ENCODE peak calls at places on chromosomes 12 and 14, in six cellular contexts. B is choroid plexus epithelial cell, V is COLO829, G is fibroblast of mammary gland, N is nucleus accumbens, I is right lobe of liver. O is an unnamed sample.

GRCh38 chr12:64385019-64385418 is 5.5 kb downstream of the C12orf56 start:
- DNase-seq in N (no peak), I (no peak), V (no peak), B (no peak), G (no peak), O (no peak)

GRCh38 chr14:68924392-68925158 is 54.5 kb downstream of the ACTN1 start:
- DNase-seq in N (no peak), G (no peak), B (no peak), V (no peak), I (peak; percentile 82), O (no peak)

GRCh38 chr12:52360106-52360662 is 7.1 kb downstream of the KRT85 start:
- DNase-seq in I (no peak), B (no peak), G (no peak), V (no peak), N (no peak), O (no peak)

GRCh38 chr12:131699434-131699833 is 11.5 kb upstream of the SFSWAP start:
- DNase-seq in G (peak; percentile 37), B (peak; percentile 3), V (no peak), N (no peak), I (no peak), O (no peak)

GRCh38 chr12:6766651-6767300 is 613 bp downstream of the PTMS start:
- DNase-seq in G (peak; percentile 60), B (peak; percentile 68), I (peak; percentile 85), N (peak; percentile 40), V (no peak), O (peak; percentile 94)

GRCh38 chr12:62848418-62848817 is 86.5 kb downstream of the PPM1H start:
- DNase-seq in G (peak; percentile 35), I (no peak), V (peak; percentile 28), B (peak; percentile 91), N (no peak), O (no peak)

GRCh38 chr12:7376196-7376595 is 67.8 kb downstream of the CD163L1 start:
- DNase-seq in I (no peak), G (peak; percentile 81), N (no peak), V (no peak), B (peak; percentile 7), O (no peak)

GRCh38 chr12:76020731-76021672 is 10.6 kb downstream of the PHLDA1 start:
- DNase-seq in N (no peak), B (peak; percentile 98), V (peak; percentile 76), G (peak; percentile 99), I (no peak), O (no peak)

GRCh38 chr12:10067942-10068341 is 30.8 kb downstream of the CLEC1A start:
- DNase-seq in N (no peak), V (peak; percentile 70), I (no peak), G (no peak), B (no peak), O (no peak)

GRCh38 chr12:80321653-80322052 is 122.4 kb upstream of the PTPRQ start:
- DNase-seq in I (no peak), N (no peak), B (peak; percentile 55), G (no peak), V (no peak), O (peak; percentile 59)

GRCh38 chr14:29895591-29896043 is 32.0 kb downstream of the PRKD1 start:
- DNase-seq in G (no peak), V (no peak), B (peak; percentile 9), N (no peak), I (no peak), O (no peak)

GRCh38 chr14:91369628-91370445 is 47.8 kb downstream of the CCDC88C start:
- DNase-seq in N (no peak), V (peak; percentile 52), B (no peak), I (no peak), G (no peak), O (no peak)

GRCh38 chr12:105296116-105297095 is 34.1 kb upstream of the C12orf75 start:
- DNase-seq in B (no peak), G (no peak), V (no peak), N (no peak), I (no peak), O (no peak)

GRCh38 chr14:69682607-69683263 is 71.3 kb downstream of the SUSD6 start:
- DNase-seq in N (no peak), B (no peak), G (no peak), V (no peak), I (no peak), O (no peak)

GRCh38 chr14:91009501-91010152 is 50.8 kb downstream of the RPS6KA5 start:
- DNase-seq in V (no peak), N (no peak), I (no peak), G (no peak), B (no peak), O (no peak)

GRCh38 chr12:25372969-25373368 is 122.2 kb upstream of the KRAS start:
- DNase-seq in N (no peak), I (no peak), V (no peak), G (no peak), B (no peak), O (no peak)

GRCh38 chr14:33475623-33476022 is 475.3 kb downstream of the EGLN3 start:
- DNase-seq in I (no peak), V (no peak), B (peak; percentile 57), N (peak; percentile 35), G (peak; percentile 17), O (peak; percentile 93)

GRCh38 chr14:68384335-68384734 is 408.5 kb downstream of the ZFP36L1 start:
- DNase-seq in I (no peak), G (no peak), N (peak; percentile 8), B (no peak), V (no peak), O (no peak)

GRCh38 chr12:124940143-124940392 is 25.6 kb upstream of the UBC start:
- DNase-seq in B (no peak), I (no peak), G (no peak), V (no peak), N (no peak), O (no peak)

GRCh38 chr14:60695327-60695726 is 28.8 kb downstream of the SIX4 start:
- DNase-seq in N (no peak), B (no peak), I (no peak), G (no peak), V (no peak), O (no peak)

GRCh38 chr12:45468751-45469615 is 253.1 kb downstream of the ANO6 start:
- DNase-seq in G (no peak), I (no peak), N (no peak), B (no peak), V (no peak), O (no peak)

GRCh38 chr14:102969901-102970300 is 47.4 kb downstream of the AMN start:
- DNase-seq in G (no peak), N (no peak), I (no peak), B (no peak), V (no peak), O (no peak)

GRCh38 chr12:3670083-3670620 is 82.8 kb downstream of the CRACR2A start:
- DNase-seq in I (no peak), V (no peak), B (no peak), N (no peak), G (no peak), O (no peak)

GRCh38 chr12:132986885-132987225 is 688 bp downstream of the ZNF26 start:
- DNase-seq in V (no peak), N (no peak), G (no peak), B (peak; percentile 42), I (no peak), O (no peak)

GRCh38 chr12:5922500-5922899 is 22.6 kb downstream of the ANO2 start:
- DNase-seq in N (no peak), G (no peak), B (no peak), I (no peak), V (no peak), O (no peak)

GRCh38 chr14:96888593-96888992 is 91.4 kb downstream of the VRK1 start:
- DNase-seq in G (no peak), I (no peak), B (peak; percentile 8), N (no peak), V (no peak), O (peak; percentile 58)

GRCh38 chr12:121602766-121603165 is 21.9 kb upstream of the KDM2B start:
- DNase-seq in V (no peak), G (no peak), N (no peak), I (no peak), B (no peak), O (no peak)

GRCh38 chr14:52442602-52443001 is 109.7 kb downstream of the TXNDC16 start:
- DNase-seq in B (no peak), V (no peak), N (no peak), G (no peak), I (no peak), O (no peak)